ENCODE peak calls at places on chromosomes 1 and 21, in seven cellular contexts. U, Q, S, F, H, C and G are unnamed samples.

GRCh38 chr1:59640851-59641250 is 173.9 kb upstream of the HOOK1 start:
- DNase-seq in U (no peak), H (no peak), F (no peak), Q (no peak), C (no peak), S (no peak), G (no peak)

GRCh38 chr1:50181027-50181663 is 72.4 kb downstream of the ELAVL4 start:
- DNase-seq in H (no peak), C (no peak), S (no peak), U (no peak), Q (no peak), F (no peak), G (no peak)

GRCh38 chr21:41431788-41432548 is 5.9 kb downstream of the MX1 start:
- DNase-seq in H (no peak), F (no peak), S (no peak), U (no peak), Q (no peak), C (no peak), G (no peak)

GRCh38 chr1:65066379-65066765 is 81.6 kb upstream of the AK4 start:
- DNase-seq in H (no peak), Q (no peak), S (no peak), C (no peak), U (no peak), F (no peak), G (no peak)

GRCh38 chr1:150931773-150932172 is 5.6 kb downstream of the SETDB1 start:
- DNase-seq in F (no peak), C (peak; percentile 8), S (no peak), U (no peak), Q (no peak), H (peak; percentile 72), G (no peak)

GRCh38 chr1:116133696-116134095 is 22.5 kb downstream of the MAB21L3 start:
- DNase-seq in F (no peak), H (no peak), Q (no peak), C (no peak), S (no peak), U (no peak), G (no peak)

GRCh38 chr1:183227963-183228649 is 42.0 kb downstream of the LAMC2 start:
- DNase-seq in F (no peak), U (peak; percentile 74), C (peak; percentile 54), Q (peak; percentile 67), S (no peak), H (peak; percentile 76), G (peak; percentile 78)

GRCh38 chr21:28598214-28598613 is 394.5 kb downstream of the LTN1 start:
- DNase-seq in U (no peak), Q (no peak), F (no peak), S (no peak), C (no peak), H (no peak), G (no peak)

GRCh38 chr1:214707306-214708087 is 104.5 kb downstream of the CENPF start:
- DNase-seq in C (no peak), F (no peak), Q (no peak), S (no peak), U (no peak), H (no peak), G (no peak)

GRCh38 chr1:203006948-203007871 is at the start of gene TMEM183A:
- DNase-seq in U (peak; percentile 99), F (peak; percentile 91), S (peak; percentile 90), H (peak; percentile 99), Q (peak; percentile 90), C (peak; percentile 97), G (peak; percentile 99)

GRCh38 chr1:179217943-179218507 is 11.5 kb downstream of the ABL2 start:
- DNase-seq in U (no peak), C (peak; percentile 34), H (peak; percentile 61), F (no peak), S (no peak), Q (no peak), G (no peak)

GRCh38 chr21:34189506-34189905 is 116.1 kb downstream of the MRPS6 start:
- DNase-seq in F (no peak), S (no peak), C (no peak), Q (no peak), U (peak; percentile 21), H (peak; percentile 48), G (no peak)

GRCh38 chr21:44785620-44786344 is 15.8 kb downstream of the UBE2G2 start:
- DNase-seq in C (peak; percentile 37), Q (no peak), F (no peak), S (no peak), U (no peak), H (no peak), G (no peak)

GRCh38 chr1:3886691-3887090 is 13.4 kb downstream of the C1orf174 start:
- DNase-seq in C (no peak), F (no peak), H (no peak), U (no peak), S (no peak), Q (no peak), G (no peak)

GRCh38 chr21:32083175-32083574 is 195.7 kb downstream of the MIS18A start:
- DNase-seq in C (no peak), Q (no peak), F (no peak), U (no peak), H (no peak), S (no peak), G (no peak)

GRCh38 chr1:17137441-17137840 is 18.2 kb upstream of the PADI2 start:
- DNase-seq in H (no peak), S (no peak), C (no peak), U (no peak), F (no peak), Q (no peak), G (no peak)

GRCh38 chr1:171985639-171986038 is 144.3 kb downstream of the DNM3 start:
- DNase-seq in C (peak; percentile 22), H (peak; percentile 59), Q (peak; percentile 6), S (no peak), U (peak; percentile 24), F (no peak), G (no peak)

GRCh38 chr1:45769261-45769932 is 18.9 kb upstream of the IPP start:
- DNase-seq in Q (no peak), U (peak; percentile 15), H (peak; percentile 39), C (no peak), S (no peak), F (no peak), G (no peak)

GRCh38 chr1:168454211-168454815 is 89.5 kb downstream of the XCL2 start:
- DNase-seq in F (no peak), C (peak; percentile 87), H (no peak), S (no peak), Q (no peak), U (no peak), G (no peak)

GRCh38 chr1:153968000-153968363 is 280 bp downstream of the CREB3L4 start:
- DNase-seq in F (no peak), C (no peak), H (no peak), S (no peak), Q (no peak), U (no peak), G (no peak)

GRCh38 chr1:165290143-165290542 is 66.4 kb downstream of the LMX1A start:
- DNase-seq in H (no peak), U (no peak), S (no peak), Q (no peak), C (peak; percentile 1), F (no peak), G (no peak)

GRCh38 chr1:234725177-234726132 is 115.5 kb upstream of the IRF2BP2 start:
- DNase-seq in Q (no peak), S (peak; percentile 44), H (no peak), F (no peak), U (no peak), C (no peak), G (no peak)

GRCh38 chr1:203046984-203047630 is 20.8 kb downstream of the PPFIA4 start:
- DNase-seq in C (peak; percentile 82), H (no peak), Q (no peak), S (no peak), F (no peak), U (no peak), G (no peak)

GRCh38 chr21:44578371-44579055 is 1.9 kb downstream of the KRTAP10-5 start:
- DNase-seq in S (no peak), U (no peak), Q (no peak), H (no peak), C (no peak), F (no peak), G (no peak)

GRCh38 chr1:182215797-182216196 is 154.3 kb upstream of the ZNF648 start:
- DNase-seq in H (no peak), U (no peak), F (no peak), C (no peak), S (no peak), Q (no peak), G (no peak)

GRCh38 chr1:20786310-20787099 is 602 bp downstream of the HP1BP3 start:
- DNase-seq in H (peak; percentile 97), C (peak; percentile 96), S (peak; percentile 90), F (peak; percentile 94), Q (peak; percentile 96), U (peak; percentile 99), G (peak; percentile 90)

GRCh38 chr1:42479621-42480020 is 16.5 kb downstream of the CCDC30 start:
- DNase-seq in H (no peak), Q (no peak), F (no peak), S (no peak), C (peak; percentile 39), U (peak; percentile 18), G (no peak)

GRCh38 chr1:18429654-18430053 is 51.1 kb upstream of the KLHDC7A start:
- DNase-seq in H (no peak), F (no peak), S (no peak), C (no peak), Q (no peak), U (no peak), G (no peak)